ENCODE peak calls at places on chromosomes 4 and X, in six cellular contexts. F, X, L, P, S and R are unnamed samples. For H3K4me1 and H3K27me3, the result is how much of the 10 kb centered on the place peaks cover.

GRCh38 chr4:102614801-102615200 is 113.6 kb downstream of the NFKB1 start:
- DNase-seq in F (no peak), X (no peak), L (no peak), P (no peak), S (no peak), R (no peak)

GRCh38 chrX:117969337-117969736 is 147.3 kb downstream of the KLHL13 start:
- DNase-seq in F (no peak), X (no peak), L (no peak), P (no peak), S (no peak), R (no peak)

GRCh38 chr4:137526681-137527080 is 5.6 kb downstream of the PCDH18 start:
- DNase-seq in F (no peak), X (no peak), L (no peak), P (no peak), S (no peak), R (no peak)

GRCh38 chr4:13539047-13539720 is 5.1 kb downstream of the NKX3-2 start:
- DNase-seq in F (no peak), X (no peak), L (no peak), P (no peak), S (no peak), R (no peak)

GRCh38 chr4:69849297-69849696 is 10.6 kb downstream of the SULT1E1 start:
- DNase-seq in F (no peak), X (no peak), L (no peak), P (no peak), S (no peak), R (no peak)

GRCh38 chr4:110615366-110616161 is 7.3 kb downstream of the PITX2 start:
- DNase-seq in F (no peak), X (no peak), L (no peak), P (no peak), S (no peak), R (no peak)

GRCh38 chr4:109302366-109303140 is at the start of gene COL25A1:
- DNase-seq in F (peak), X (no peak), L (no peak), P (no peak), S (peak), R (no peak)

GRCh38 chrX:55008571-55009358 is 8.6 kb downstream of the APEX2 start:
- DNase-seq in F (no peak), X (peak), L (peak), P (no peak), S (no peak), R (no peak)

GRCh38 chrX:47214435-47215077 is 3.9 kb upstream of the CDK16 start:
- DNase-seq in F (no peak), X (no peak), L (no peak), P (no peak), S (no peak), R (no peak)

GRCh38 chr4:147944264-147944663 is 212.4 kb downstream of the ARHGAP10 start:
- DNase-seq in F (no peak), X (no peak), L (no peak), P (no peak), S (no peak), R (no peak)

GRCh38 chrX:108468486-108468885 is 28.8 kb downstream of the COL4A5 start:
- DNase-seq in F (no peak), X (no peak), L (no peak), P (no peak), S (no peak), R (no peak)

GRCh38 chr4:119525771-119526712 is 102.6 kb downstream of the PDE5A start:
- DNase-seq in F (no peak), X (no peak), L (no peak), P (no peak), S (no peak), R (no peak)

GRCh38 chr4:119526786-119527550 is 101.6 kb downstream of the PDE5A start:
- DNase-seq in F (no peak), X (no peak), L (no peak), P (no peak), S (no peak), R (no peak)

GRCh38 chr4:119523399-119523798 is 105.2 kb downstream of the PDE5A start:
- DNase-seq in F (no peak), X (no peak), L (no peak), P (no peak), S (no peak), R (no peak)

GRCh38 chr4:119521306-119521705 is 107.3 kb downstream of the PDE5A start:
- DNase-seq in F (no peak), X (no peak), L (no peak), P (no peak), S (no peak), R (peak)

GRCh38 chr4:119525005-119525749 is 103.4 kb downstream of the PDE5A start:
- DNase-seq in F (no peak), X (no peak), L (peak), P (no peak), S (no peak), R (no peak)
- H3K4me3 ChIP-seq in F (no peak), X (no peak), L (no peak), P (no peak), S (no peak), R (no peak)

GRCh38 chr4:1216869-1217294 is 32.0 kb downstream of the CTBP1 start:
- DNase-seq in F (no peak), X (no peak), L (no peak), P (no peak), S (no peak), R (no peak)

GRCh38 chr4:1219553-1219950 is 29.4 kb downstream of the CTBP1 start:
- DNase-seq in F (no peak), X (no peak), L (no peak), P (no peak), S (no peak), R (no peak)

GRCh38 chr4:1217366-1217765 is 31.6 kb downstream of the CTBP1 start:
- DNase-seq in F (no peak), X (no peak), L (no peak), P (no peak), S (no peak), R (no peak)

GRCh38 chr4:1220566-1220965 is 28.4 kb downstream of the CTBP1 start:
- DNase-seq in F (no peak), X (no peak), L (no peak), P (no peak), S (no peak), R (no peak)

DNA sequence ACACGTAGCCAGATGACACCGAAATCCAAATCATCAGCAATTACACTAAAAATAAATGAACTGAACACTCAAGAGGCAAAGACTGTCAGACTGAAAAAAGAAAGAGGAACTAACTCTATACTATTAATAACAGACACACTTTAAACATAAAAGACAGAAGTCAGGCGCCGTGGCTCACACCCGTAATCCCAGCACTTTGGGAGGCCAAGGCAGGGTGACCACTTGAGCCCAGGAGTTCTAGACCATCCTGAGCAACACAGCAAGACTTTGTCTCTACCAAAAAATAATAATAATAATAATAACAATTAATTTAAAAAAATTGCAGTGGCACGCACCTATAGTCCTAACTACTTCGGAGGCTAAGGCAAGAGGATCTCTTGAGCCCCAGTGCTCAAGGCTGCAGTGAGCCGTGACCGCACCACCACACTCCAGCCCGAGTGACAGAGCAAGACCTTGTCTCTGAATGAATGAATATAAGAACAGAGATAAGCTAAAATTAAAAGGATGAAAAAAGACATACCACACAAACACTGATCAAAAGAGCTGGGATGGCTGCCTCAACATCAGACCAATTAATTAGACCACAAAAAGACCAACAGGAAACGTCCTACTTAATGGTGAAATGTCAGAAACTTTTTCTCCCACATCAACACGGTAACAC is 29.9 kb downstream of the CTBP1 start:
- DNase-seq in F (no peak), X (no peak), L (no peak), P (no peak), S (no peak), R (no peak)
- H3K4me1 ChIP-seq in F (under half), X (under half), L (under half), P (under half), S (under half), R (under half)

GRCh38 chrX:153519569-153520285 is 2.3 kb downstream of the ATP2B3 start:
- DNase-seq in F (no peak), X (no peak), L (no peak), P (no peak), S (no peak), R (no peak)

GRCh38 chrX:153517941-153518834 is 746 bp downstream of the ATP2B3 start:
- DNase-seq in F (no peak), X (no peak), L (no peak), P (no peak), S (no peak), R (no peak)

GRCh38 chrX:153521034-153521433 is 3.6 kb downstream of the ATP2B3 start:
- DNase-seq in F (no peak), X (no peak), L (peak), P (no peak), S (no peak), R (no peak)

GRCh38 chrX:153522259-153522658 is 4.8 kb downstream of the ATP2B3 start:
- DNase-seq in F (no peak), X (no peak), L (no peak), P (no peak), S (no peak), R (no peak)

DNA sequence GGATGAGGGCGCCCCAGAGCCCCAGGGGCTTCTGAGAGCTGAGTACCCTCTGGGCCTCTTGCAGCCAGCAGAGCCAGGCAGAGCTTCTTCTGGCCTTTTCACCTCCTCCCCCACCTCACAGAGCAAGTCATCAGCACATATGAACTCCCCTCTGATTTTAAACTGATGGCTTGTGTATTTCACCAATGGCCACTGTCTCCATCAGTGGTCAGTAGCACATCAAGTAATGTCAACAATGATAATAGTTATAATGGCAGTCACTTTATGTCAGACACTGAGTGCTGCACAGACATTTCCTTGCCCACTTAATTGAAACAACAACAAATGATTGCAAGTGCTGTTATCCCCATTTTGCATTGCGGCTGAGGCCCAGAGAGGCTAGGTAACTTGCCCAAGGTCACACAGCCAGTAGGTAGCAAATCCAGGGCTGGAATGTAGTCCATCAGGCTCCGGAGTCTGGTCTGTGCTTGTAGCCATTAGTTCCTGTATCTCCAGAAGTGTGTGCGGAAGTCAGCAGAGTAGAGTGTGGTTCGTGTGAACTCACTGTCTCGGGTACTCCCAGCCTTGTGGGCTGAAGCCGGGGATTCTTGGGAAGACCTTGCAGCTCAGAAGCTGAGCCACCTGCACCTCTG is 3.0 kb downstream of the ATP2B3 start:
- DNase-seq in F (no peak), X (no peak), L (no peak), P (no peak), S (no peak), R (no peak)
- H3K27me3 ChIP-seq in F (under half), X (under half), L (under half), P (under half), S (under half), R (under half)

DNA sequence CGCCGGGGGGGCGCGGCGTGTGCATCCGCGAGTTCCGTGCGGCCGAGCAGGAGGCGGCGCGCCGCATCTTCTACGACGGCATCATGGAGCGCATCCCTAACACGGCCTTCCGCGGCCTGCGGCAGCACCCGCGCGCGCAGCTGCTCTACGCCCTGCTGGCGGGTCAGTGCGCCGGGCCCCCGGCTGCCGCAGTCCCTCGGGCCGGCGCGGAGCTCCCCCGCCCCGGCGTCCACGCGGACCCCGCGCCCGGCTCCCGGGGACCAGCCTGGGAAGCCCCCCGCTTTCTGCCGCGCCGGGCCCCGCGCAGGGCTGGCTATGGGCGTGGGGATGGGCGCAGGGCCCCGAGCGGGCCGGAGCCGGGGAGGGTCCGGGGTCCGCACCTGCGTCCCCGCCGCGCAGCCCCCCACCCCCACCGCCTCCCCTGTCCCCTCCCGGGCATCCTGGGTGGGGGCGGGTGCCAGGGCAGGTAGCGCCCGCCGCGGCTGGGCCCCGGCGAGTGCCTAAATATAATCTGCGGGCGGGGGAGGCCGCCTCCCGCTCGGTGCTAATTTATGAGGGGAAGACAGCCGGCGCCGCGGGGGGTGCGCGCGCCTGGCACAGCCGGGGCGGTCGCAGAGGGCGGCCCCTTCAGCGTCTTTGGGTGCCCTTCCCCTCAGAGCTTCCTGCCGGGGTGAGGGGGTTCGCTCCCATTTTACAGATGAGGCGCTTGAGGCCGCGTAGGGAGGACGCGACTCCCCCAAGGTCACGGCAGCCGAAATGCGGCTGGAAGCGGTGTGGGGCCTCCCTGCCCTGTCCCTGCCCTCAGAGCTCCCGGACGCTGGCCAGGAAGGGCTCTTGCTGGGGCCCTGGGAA is 825 bp downstream of the NAT8L start:
- DNase-seq in F (no peak), X (no peak), L (no peak), P (no peak), S (peak), R (no peak)
- H3K4me3 ChIP-seq in F (peak), X (peak), L (no peak), P (peak), S (peak), R (peak)

DNA sequence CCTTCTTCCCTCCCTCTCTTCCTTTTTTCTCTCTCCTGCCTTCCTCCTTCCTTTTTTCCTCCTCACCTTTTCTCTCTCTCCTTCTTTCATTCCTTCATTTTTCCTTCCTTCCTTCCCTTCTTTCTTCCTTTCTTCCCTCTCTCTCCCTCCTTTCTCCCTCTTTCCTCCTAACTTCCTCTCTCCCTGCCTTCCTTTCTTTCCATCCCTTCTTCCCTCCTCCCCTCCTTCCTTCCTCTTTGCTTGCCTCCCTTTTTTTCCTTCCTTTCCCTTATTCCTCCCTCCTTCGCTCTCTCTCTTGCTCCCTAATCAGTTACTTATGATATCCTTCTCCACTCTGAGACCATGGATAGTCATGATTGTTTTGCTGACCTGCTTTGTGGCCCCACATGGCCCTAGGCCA is 56.7 kb upstream of the PUDP start:
- DNase-seq in F (no peak), X (no peak), L (no peak), P (no peak), S (no peak), R (no peak)
- H3K4me1 ChIP-seq in F (under half), X (under half), L (under half), P (under half), S (under half), R (under half)

GRCh38 chr4:77376788-77377460 is 219.9 kb downstream of the CCNG2 start:
- DNase-seq in F (no peak), X (no peak), L (no peak), P (no peak), S (no peak), R (no peak)
- H3K27me3 ChIP-seq in F (under half), X (under half), L (under half), P (under half), S (under half), R (under half)